ENCODE peak calls at places on chromosomes 11 and 22, in seven cellular contexts. One of them, this sample, is unnamed.
A peak's percentile ranks its signal among the peaks of the same experiment; 100 is the strongest.

GRCh38 chr11:3952715-3953114 is 97.3 kb downstream of the STIM1 start:
- DNase-seq in HCT116: no peak
- DNase-seq in stomach: no peak
- DNase-seq in mesendoderm: no peak
- DNase-seq in fibroblast of lung: no peak
- DNase-seq in Peyer's patch: no peak
- DNase-seq in heart right ventricle: no peak
- DNase-seq in this sample: no peak

GRCh38 chr11:76742912-76743311 is 40.2 kb upstream of the TSKU start:
- DNase-seq in Peyer's patch: no peak
- DNase-seq in stomach: no peak
- DNase-seq in HCT116: no peak
- DNase-seq in heart right ventricle: no peak
- DNase-seq in mesendoderm: no peak
- DNase-seq in fibroblast of lung: peak; percentile 70
- DNase-seq in this sample: no peak

GRCh38 chr22:29143848-29144785 is 61.6 kb upstream of the EMID1 start:
- DNase-seq in mesendoderm: no peak
- DNase-seq in Peyer's patch: peak; percentile 34
- DNase-seq in HCT116: no peak
- DNase-seq in stomach: peak; percentile 21
- DNase-seq in fibroblast of lung: no peak
- DNase-seq in heart right ventricle: no peak
- DNase-seq in this sample: no peak

GRCh38 chr11:107882095-107882820 is 23.7 kb upstream of the SLC35F2 start:
- DNase-seq in mesendoderm: peak; percentile 13
- DNase-seq in fibroblast of lung: no peak
- DNase-seq in HCT116: no peak
- DNase-seq in stomach: no peak
- DNase-seq in Peyer's patch: no peak
- DNase-seq in heart right ventricle: no peak
- DNase-seq in this sample: no peak

GRCh38 chr11:69280451-69280850 is 13.5 kb upstream of the MYEOV start:
- DNase-seq in Peyer's patch: no peak
- DNase-seq in HCT116: no peak
- DNase-seq in mesendoderm: no peak
- DNase-seq in fibroblast of lung: peak; percentile 40
- DNase-seq in heart right ventricle: no peak
- DNase-seq in stomach: no peak
- DNase-seq in this sample: no peak

GRCh38 chr11:121070951-121071350 is 30.1 kb upstream of the TECTA start:
- DNase-seq in heart right ventricle: no peak
- DNase-seq in stomach: no peak
- DNase-seq in HCT116: no peak
- DNase-seq in Peyer's patch: no peak
- DNase-seq in fibroblast of lung: peak; percentile 68
- DNase-seq in mesendoderm: no peak
- DNase-seq in this sample: no peak

GRCh38 chr11:92717240-92717639 is 252.2 kb upstream of the MTNR1B start:
- DNase-seq in Peyer's patch: no peak
- DNase-seq in stomach: no peak
- DNase-seq in heart right ventricle: no peak
- DNase-seq in mesendoderm: no peak
- DNase-seq in fibroblast of lung: no peak
- DNase-seq in HCT116: no peak
- DNase-seq in this sample: no peak

GRCh38 chr11:109034341-109034696 is 369.4 kb downstream of the DDX10 start:
- DNase-seq in mesendoderm: no peak
- DNase-seq in HCT116: no peak
- DNase-seq in stomach: no peak
- DNase-seq in fibroblast of lung: no peak
- DNase-seq in Peyer's patch: no peak
- DNase-seq in heart right ventricle: no peak
- DNase-seq in this sample: no peak

GRCh38 chr22:37079668-37080171 is 28.2 kb downstream of the KCTD17 start:
- DNase-seq in fibroblast of lung: peak; percentile 9
- DNase-seq in Peyer's patch: peak; percentile 86
- DNase-seq in stomach: peak; percentile 41
- DNase-seq in HCT116: no peak
- DNase-seq in mesendoderm: peak; percentile 67
- DNase-seq in heart right ventricle: peak; percentile 16
- DNase-seq in this sample: no peak

GRCh38 chr11:101456812-101457211 is 127.0 kb downstream of the TRPC6 start:
- DNase-seq in heart right ventricle: no peak
- DNase-seq in Peyer's patch: no peak
- DNase-seq in stomach: no peak
- DNase-seq in mesendoderm: no peak
- DNase-seq in HCT116: no peak
- DNase-seq in fibroblast of lung: peak; percentile 64
- DNase-seq in this sample: no peak

GRCh38 chr11:13053255-13053917 is 44.3 kb downstream of the RASSF10 start:
- DNase-seq in Peyer's patch: no peak
- DNase-seq in fibroblast of lung: no peak
- DNase-seq in HCT116: no peak
- DNase-seq in heart right ventricle: no peak
- DNase-seq in mesendoderm: peak; percentile 23
- DNase-seq in stomach: no peak
- DNase-seq in this sample: no peak

GRCh38 chr11:67648796-67649613 is 1.5 kb downstream of the ACY3 start:
- DNase-seq in stomach: no peak
- DNase-seq in mesendoderm: no peak
- DNase-seq in heart right ventricle: no peak
- DNase-seq in Peyer's patch: peak; percentile 85
- DNase-seq in HCT116: no peak
- DNase-seq in fibroblast of lung: no peak
- DNase-seq in this sample: peak; percentile 9

GRCh38 chr11:104623518-104623917 is 274.7 kb downstream of the CASP12 start:
- DNase-seq in stomach: no peak
- DNase-seq in heart right ventricle: no peak
- DNase-seq in mesendoderm: peak; percentile 30
- DNase-seq in Peyer's patch: no peak
- DNase-seq in HCT116: no peak
- DNase-seq in fibroblast of lung: peak; percentile 44
- DNase-seq in this sample: no peak

GRCh38 chr11:79026803-79027445 is 413.9 kb downstream of the TENM4 start:
- DNase-seq in fibroblast of lung: peak; percentile 38
- DNase-seq in HCT116: no peak
- DNase-seq in stomach: no peak
- DNase-seq in mesendoderm: no peak
- DNase-seq in heart right ventricle: no peak
- DNase-seq in Peyer's patch: no peak
- DNase-seq in this sample: no peak

GRCh38 chr11:47867821-47868220 is 19.7 kb upstream of the NUP160 start:
- DNase-seq in fibroblast of lung: no peak
- DNase-seq in HCT116: no peak
- DNase-seq in heart right ventricle: no peak
- DNase-seq in Peyer's patch: no peak
- DNase-seq in mesendoderm: no peak
- DNase-seq in stomach: no peak
- DNase-seq in this sample: no peak

GRCh38 chr22:40055143-40055926 is 60.6 kb downstream of the FAM83F start:
- DNase-seq in mesendoderm: peak; percentile 82
- DNase-seq in fibroblast of lung: no peak
- DNase-seq in HCT116: no peak
- DNase-seq in heart right ventricle: no peak
- DNase-seq in Peyer's patch: no peak
- DNase-seq in stomach: no peak
- DNase-seq in this sample: no peak
- H3K27ac ChIP-seq in mesendoderm: no peak overlapping the region
- H3K27ac ChIP-seq in fibroblast of lung: no peak overlapping the region
- H3K27ac ChIP-seq in HCT116: no peak overlapping the region
- H3K27ac ChIP-seq in heart right ventricle: no peak overlapping the region
- H3K27ac ChIP-seq in Peyer's patch: no peak overlapping the region
- H3K27ac ChIP-seq in stomach: no peak overlapping the region
- H3K27ac ChIP-seq in this sample: no peak overlapping the region

DNA sequence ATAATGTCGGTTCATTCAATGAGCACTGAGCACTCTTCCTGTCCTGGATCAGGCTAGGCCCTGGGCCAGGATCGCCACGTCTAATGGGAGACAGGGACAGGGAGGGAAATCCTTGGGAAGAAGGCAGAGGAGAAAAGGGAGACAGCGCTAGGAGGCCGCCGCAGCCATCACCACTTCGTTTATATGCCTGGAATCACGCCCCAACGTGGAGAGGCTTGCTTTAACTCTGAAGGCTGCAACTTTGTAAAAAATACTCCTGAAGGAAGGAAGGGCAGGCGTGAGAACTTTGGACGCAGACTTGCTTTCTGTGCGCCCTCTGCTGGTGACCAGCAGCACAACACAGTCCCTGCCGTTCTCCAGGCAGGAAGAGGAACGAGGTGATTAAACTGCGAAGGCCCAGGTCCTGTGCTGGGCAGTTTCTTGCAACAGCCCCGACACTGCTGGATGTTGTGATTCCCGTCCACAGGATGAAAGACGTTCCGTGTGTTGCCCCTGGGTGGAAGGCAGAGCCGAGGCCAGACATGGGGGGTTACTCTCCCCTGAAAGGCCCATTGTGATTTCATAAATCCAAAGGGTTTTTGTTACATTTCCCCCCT is 22.1 kb downstream of the RIBC2 start:
- DNase-seq in HCT116: peak; percentile 60
- DNase-seq in stomach: peak; percentile 92
- DNase-seq in fibroblast of lung: peak; percentile 92
- DNase-seq in heart right ventricle: peak; percentile 89
- DNase-seq in Peyer's patch: peak; percentile 96
- DNase-seq in mesendoderm: peak; percentile 93
- DNase-seq in this sample: peak; percentile 68
- H3K27ac ChIP-seq in HCT116: peak overlapping the region; percentile 31
- H3K27ac ChIP-seq in stomach: peak overlapping the region; percentile 31
- H3K27ac ChIP-seq in fibroblast of lung: peak overlapping the region; percentile 27
- H3K27ac ChIP-seq in heart right ventricle: peak overlapping the region; percentile 73
- H3K27ac ChIP-seq in Peyer's patch: no peak overlapping the region
- H3K27ac ChIP-seq in mesendoderm: no peak overlapping the region
- H3K27ac ChIP-seq in this sample: no peak overlapping the region

DNA sequence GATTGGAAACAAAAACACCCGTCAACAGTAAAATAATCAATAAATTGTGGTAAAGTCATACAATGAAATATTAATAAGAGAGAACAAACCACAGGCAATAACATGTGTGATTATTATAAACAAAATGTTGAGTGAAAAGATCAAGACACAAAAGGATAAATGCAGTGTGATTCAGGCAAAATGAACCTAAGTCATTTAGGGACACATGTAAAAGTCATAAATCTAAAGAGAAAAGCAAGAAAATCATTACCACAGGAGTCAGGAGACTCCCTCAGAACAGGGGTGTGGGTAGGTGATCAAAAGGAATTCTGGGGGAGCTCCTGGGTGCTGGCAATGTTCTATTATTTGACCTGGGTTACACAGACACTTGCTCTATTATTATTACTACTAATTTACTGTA is 47.9 kb upstream of the PPP2R1B start:
- DNase-seq in mesendoderm: no peak
- DNase-seq in Peyer's patch: no peak
- DNase-seq in heart right ventricle: no peak
- DNase-seq in fibroblast of lung: no peak
- DNase-seq in stomach: no peak
- DNase-seq in HCT116: no peak
- DNase-seq in this sample: no peak
- H3K27ac ChIP-seq in mesendoderm: no peak overlapping the region
- H3K27ac ChIP-seq in Peyer's patch: no peak overlapping the region
- H3K27ac ChIP-seq in heart right ventricle: peak overlapping the region; percentile 14
- H3K27ac ChIP-seq in fibroblast of lung: no peak overlapping the region
- H3K27ac ChIP-seq in stomach: peak overlapping the region; percentile 43
- H3K27ac ChIP-seq in HCT116: no peak overlapping the region
- H3K27ac ChIP-seq in this sample: peak overlapping the region; percentile 64

GRCh38 chr11:95853138-95853537 is 62.8 kb downstream of the CEP57 start:
- DNase-seq in fibroblast of lung: no peak
- DNase-seq in Peyer's patch: no peak
- DNase-seq in HCT116: no peak
- DNase-seq in stomach: no peak
- DNase-seq in mesendoderm: no peak
- DNase-seq in heart right ventricle: no peak
- DNase-seq in this sample: no peak

GRCh38 chr11:95850137-95850536 is 59.8 kb downstream of the CEP57 start:
- DNase-seq in HCT116: no peak
- DNase-seq in stomach: no peak
- DNase-seq in Peyer's patch: no peak
- DNase-seq in mesendoderm: no peak
- DNase-seq in fibroblast of lung: peak; percentile 18
- DNase-seq in heart right ventricle: no peak
- DNase-seq in this sample: no peak

GRCh38 chr11:95845168-95845567 is 54.9 kb downstream of the CEP57 start:
- DNase-seq in heart right ventricle: no peak
- DNase-seq in fibroblast of lung: no peak
- DNase-seq in mesendoderm: no peak
- DNase-seq in Peyer's patch: no peak
- DNase-seq in HCT116: no peak
- DNase-seq in stomach: no peak
- DNase-seq in this sample: no peak

GRCh38 chr11:95853862-95854261 is 63.6 kb downstream of the CEP57 start:
- DNase-seq in stomach: no peak
- DNase-seq in heart right ventricle: no peak
- DNase-seq in HCT116: no peak
- DNase-seq in fibroblast of lung: no peak
- DNase-seq in Peyer's patch: no peak
- DNase-seq in mesendoderm: no peak
- DNase-seq in this sample: no peak

DNA sequence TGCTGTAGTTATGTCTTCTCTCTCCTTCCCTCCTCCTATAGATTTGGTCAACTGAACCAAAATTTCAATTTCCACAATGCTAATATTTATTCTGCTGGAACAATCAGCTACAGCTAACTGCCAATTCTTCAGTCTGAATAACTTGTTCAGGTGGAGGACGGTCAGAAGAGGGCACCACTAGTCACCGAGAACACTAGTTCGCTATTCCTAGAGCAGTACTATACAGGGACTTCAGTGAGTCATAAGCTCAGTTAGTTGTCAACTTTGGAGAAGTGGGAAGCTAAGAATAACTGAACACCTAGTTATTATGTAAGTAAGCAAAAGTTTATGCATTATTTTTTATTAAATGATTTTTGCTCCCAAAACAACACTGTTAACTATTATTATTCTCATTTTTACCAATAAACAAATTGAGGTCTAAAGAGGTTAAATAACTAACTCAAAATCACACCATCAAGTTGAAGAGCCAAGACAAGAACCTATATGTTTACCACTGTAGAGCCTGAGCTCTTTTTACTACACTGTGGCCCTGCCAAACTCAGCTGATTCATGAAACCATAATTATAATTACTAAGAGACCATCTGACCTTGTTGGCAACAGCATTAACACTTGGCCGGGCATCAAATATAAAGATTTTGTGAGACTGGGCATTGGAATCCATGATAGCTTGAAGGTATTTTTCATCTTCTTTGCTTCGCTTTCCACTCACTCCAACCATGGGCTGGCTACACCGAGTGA is 59.0 kb downstream of the CEP57 start:
- DNase-seq in Peyer's patch: peak; percentile 70
- DNase-seq in stomach: peak; percentile 41
- DNase-seq in HCT116: peak; percentile 32
- DNase-seq in mesendoderm: peak; percentile 65
- DNase-seq in heart right ventricle: peak; percentile 55
- DNase-seq in fibroblast of lung: peak; percentile 85
- DNase-seq in this sample: no peak
- H3K27ac ChIP-seq in Peyer's patch: no peak overlapping the region
- H3K27ac ChIP-seq in stomach: no peak overlapping the region
- H3K27ac ChIP-seq in HCT116: no peak overlapping the region
- H3K27ac ChIP-seq in mesendoderm: no peak overlapping the region
- H3K27ac ChIP-seq in heart right ventricle: peak overlapping the region; percentile 33
- H3K27ac ChIP-seq in fibroblast of lung: peak overlapping the region; percentile 12
- H3K27ac ChIP-seq in this sample: peak overlapping the region; percentile 29